ENCODE peak calls at places on chromosomes 7 and 10, in six cellular contexts. One of them, this sample, is unnamed.

GRCh38 chr7:98922392-98923107 is 44.2 kb downstream of the TRRAP start:
- DNase-seq in GM23338: no peak
- DNase-seq in stimulated activated CD4-positive, alpha-beta T cell treated with anti-CD3 and anti-CD28 coated beads, Interleukin-12 subunit alpha, Interleukin-12 subunit beta, amount 100 ng/mL, for 24 hours: no peak
- DNase-seq in ovary: peak; percentile 36
- DNase-seq in naive thymus-derived CD8-positive, alpha-beta T cell: no peak
- DNase-seq in foreskin fibroblast: peak; percentile 39
- DNase-seq in this sample: no peak

GRCh38 chr10:17256026-17256425 is 28.0 kb downstream of the VIM start:
- DNase-seq in GM23338: no peak
- DNase-seq in stimulated activated CD4-positive, alpha-beta T cell treated with anti-CD3 and anti-CD28 coated beads, Interleukin-12 subunit alpha, Interleukin-12 subunit beta, amount 100 ng/mL, for 24 hours: no peak
- DNase-seq in ovary: no peak
- DNase-seq in naive thymus-derived CD8-positive, alpha-beta T cell: no peak
- DNase-seq in foreskin fibroblast: no peak
- DNase-seq in this sample: no peak

GRCh38 chr10:75612904-75613684 is 181.7 kb downstream of the LRMDA start:
- DNase-seq in GM23338: no peak
- DNase-seq in stimulated activated CD4-positive, alpha-beta T cell treated with anti-CD3 and anti-CD28 coated beads, Interleukin-12 subunit alpha, Interleukin-12 subunit beta, amount 100 ng/mL, for 24 hours: no peak
- DNase-seq in ovary: peak; percentile 42
- DNase-seq in naive thymus-derived CD8-positive, alpha-beta T cell: no peak
- DNase-seq in foreskin fibroblast: no peak
- DNase-seq in this sample: no peak

GRCh38 chr7:26038201-26038990 is 113.6 kb upstream of the NFE2L3 start:
- DNase-seq in GM23338: no peak
- DNase-seq in stimulated activated CD4-positive, alpha-beta T cell treated with anti-CD3 and anti-CD28 coated beads, Interleukin-12 subunit alpha, Interleukin-12 subunit beta, amount 100 ng/mL, for 24 hours: no peak
- DNase-seq in ovary: no peak
- DNase-seq in naive thymus-derived CD8-positive, alpha-beta T cell: no peak
- DNase-seq in foreskin fibroblast: no peak
- DNase-seq in this sample: no peak

GRCh38 chr10:28676968-28677888 is at the start of gene BAMBI:
- DNase-seq in GM23338: peak; percentile 96
- DNase-seq in stimulated activated CD4-positive, alpha-beta T cell treated with anti-CD3 and anti-CD28 coated beads, Interleukin-12 subunit alpha, Interleukin-12 subunit beta, amount 100 ng/mL, for 24 hours: peak; percentile 83
- DNase-seq in ovary: peak; percentile 95
- DNase-seq in naive thymus-derived CD8-positive, alpha-beta T cell: peak; percentile 89
- DNase-seq in foreskin fibroblast: peak; percentile 90
- DNase-seq in this sample: peak; percentile 97

GRCh38 chr10:113216068-113216467 is 266.0 kb downstream of the TCF7L2 start:
- DNase-seq in GM23338: peak; percentile 76
- DNase-seq in stimulated activated CD4-positive, alpha-beta T cell treated with anti-CD3 and anti-CD28 coated beads, Interleukin-12 subunit alpha, Interleukin-12 subunit beta, amount 100 ng/mL, for 24 hours: no peak
- DNase-seq in ovary: no peak
- DNase-seq in naive thymus-derived CD8-positive, alpha-beta T cell: no peak
- DNase-seq in foreskin fibroblast: no peak
- DNase-seq in this sample: peak; percentile 49

GRCh38 chr7:42694894-42695553 is 216.8 kb downstream of the C7orf25 start:
- DNase-seq in GM23338: no peak
- DNase-seq in stimulated activated CD4-positive, alpha-beta T cell treated with anti-CD3 and anti-CD28 coated beads, Interleukin-12 subunit alpha, Interleukin-12 subunit beta, amount 100 ng/mL, for 24 hours: no peak
- DNase-seq in ovary: no peak
- DNase-seq in naive thymus-derived CD8-positive, alpha-beta T cell: no peak
- DNase-seq in foreskin fibroblast: no peak
- DNase-seq in this sample: no peak

GRCh38 chr7:40643664-40644063 is 508.9 kb downstream of the SUGCT start:
- DNase-seq in GM23338: no peak
- DNase-seq in stimulated activated CD4-positive, alpha-beta T cell treated with anti-CD3 and anti-CD28 coated beads, Interleukin-12 subunit alpha, Interleukin-12 subunit beta, amount 100 ng/mL, for 24 hours: no peak
- DNase-seq in ovary: no peak
- DNase-seq in naive thymus-derived CD8-positive, alpha-beta T cell: no peak
- DNase-seq in foreskin fibroblast: no peak
- DNase-seq in this sample: no peak

GRCh38 chr7:22720791-22721786 is 5.9 kb upstream of the IL6 start:
- DNase-seq in GM23338: no peak
- DNase-seq in stimulated activated CD4-positive, alpha-beta T cell treated with anti-CD3 and anti-CD28 coated beads, Interleukin-12 subunit alpha, Interleukin-12 subunit beta, amount 100 ng/mL, for 24 hours: no peak
- DNase-seq in ovary: no peak
- DNase-seq in naive thymus-derived CD8-positive, alpha-beta T cell: no peak
- DNase-seq in foreskin fibroblast: no peak
- DNase-seq in this sample: no peak

GRCh38 chr10:79608505-79609375 is 2.0 kb upstream of the SFTPA1 start:
- DNase-seq in GM23338: peak; percentile 80
- DNase-seq in stimulated activated CD4-positive, alpha-beta T cell treated with anti-CD3 and anti-CD28 coated beads, Interleukin-12 subunit alpha, Interleukin-12 subunit beta, amount 100 ng/mL, for 24 hours: peak; percentile 33
- DNase-seq in ovary: no peak
- DNase-seq in naive thymus-derived CD8-positive, alpha-beta T cell: peak; percentile 9
- DNase-seq in foreskin fibroblast: peak; percentile 4
- DNase-seq in this sample: peak; percentile 57

This sample was measured in mesendoderm.